ENCODE peak calls at places on chromosomes 11 and 22, in eight cellular contexts. One of them, this sample, is unnamed.

GRCh38 chr11:67022961-67023956 is at the start of gene SYT12:
- DNase-seq in memory B cell: no peak
- DNase-seq in caudate nucleus: no peak
- DNase-seq in M059J: peak; percentile 33
- DNase-seq in erythroblast: no peak
- DNase-seq in stimulated activated CD4-positive, alpha-beta T cell treated with anti-CD3 and anti-CD28 coated beads, Interleukin-4, amount 100 ng/mL, for 48 hours: peak; percentile 13
- DNase-seq in pancreas: peak; percentile 31
- DNase-seq in body of pancreas: peak; percentile 3
- DNase-seq in this sample: no peak

GRCh38 chr11:122852071-122852831 is 14.0 kb downstream of the CRTAM start:
- DNase-seq in M059J: peak; percentile 11
- DNase-seq in body of pancreas: no peak
- DNase-seq in memory B cell: no peak
- DNase-seq in pancreas: no peak
- DNase-seq in stimulated activated CD4-positive, alpha-beta T cell treated with anti-CD3 and anti-CD28 coated beads, Interleukin-4, amount 100 ng/mL, for 48 hours: no peak
- DNase-seq in caudate nucleus: no peak
- DNase-seq in erythroblast: no peak
- DNase-seq in this sample: peak; percentile 50

GRCh38 chr11:88420165-88420781 is 82.7 kb upstream of the CTSC start:
- DNase-seq in erythroblast: no peak
- DNase-seq in body of pancreas: peak; percentile 30
- DNase-seq in stimulated activated CD4-positive, alpha-beta T cell treated with anti-CD3 and anti-CD28 coated beads, Interleukin-4, amount 100 ng/mL, for 48 hours: no peak
- DNase-seq in M059J: no peak
- DNase-seq in pancreas: no peak
- DNase-seq in memory B cell: no peak
- DNase-seq in caudate nucleus: no peak
- DNase-seq in this sample: no peak

GRCh38 chr11:93000511-93001476 is 31.3 kb downstream of the MTNR1B start:
- DNase-seq in M059J: peak; percentile 95
- DNase-seq in caudate nucleus: no peak
- DNase-seq in erythroblast: peak; percentile 24
- DNase-seq in stimulated activated CD4-positive, alpha-beta T cell treated with anti-CD3 and anti-CD28 coated beads, Interleukin-4, amount 100 ng/mL, for 48 hours: no peak
- DNase-seq in memory B cell: no peak
- DNase-seq in body of pancreas: no peak
- DNase-seq in pancreas: no peak
- DNase-seq in this sample: no peak

GRCh38 chr11:3169235-3169951 is 4.3 kb upstream of the OSBPL5 start:
- DNase-seq in M059J: peak; percentile 87
- DNase-seq in erythroblast: peak; percentile 76
- DNase-seq in stimulated activated CD4-positive, alpha-beta T cell treated with anti-CD3 and anti-CD28 coated beads, Interleukin-4, amount 100 ng/mL, for 48 hours: no peak
- DNase-seq in memory B cell: no peak
- DNase-seq in pancreas: peak; percentile 52
- DNase-seq in body of pancreas: peak; percentile 43
- DNase-seq in caudate nucleus: no peak
- DNase-seq in this sample: no peak

GRCh38 chr11:69244286-69244685 is 49.7 kb upstream of the MYEOV start:
- DNase-seq in stimulated activated CD4-positive, alpha-beta T cell treated with anti-CD3 and anti-CD28 coated beads, Interleukin-4, amount 100 ng/mL, for 48 hours: no peak
- DNase-seq in memory B cell: no peak
- DNase-seq in erythroblast: no peak
- DNase-seq in caudate nucleus: no peak
- DNase-seq in body of pancreas: no peak
- DNase-seq in M059J: no peak
- DNase-seq in pancreas: no peak
- DNase-seq in this sample: no peak

GRCh38 chr22:32796865-32797573 is 4.5 kb upstream of the TIMP3 start:
- DNase-seq in pancreas: peak; percentile 63
- DNase-seq in body of pancreas: peak; percentile 69
- DNase-seq in erythroblast: peak; percentile 85
- DNase-seq in memory B cell: no peak
- DNase-seq in stimulated activated CD4-positive, alpha-beta T cell treated with anti-CD3 and anti-CD28 coated beads, Interleukin-4, amount 100 ng/mL, for 48 hours: peak; percentile 50
- DNase-seq in M059J: peak; percentile 56
- DNase-seq in caudate nucleus: peak; percentile 31
- DNase-seq in this sample: peak; percentile 35

GRCh38 chr22:44128961-44129613 is 51.6 kb upstream of the PARVG start:
- DNase-seq in body of pancreas: no peak
- DNase-seq in memory B cell: no peak
- DNase-seq in M059J: no peak
- DNase-seq in pancreas: no peak
- DNase-seq in caudate nucleus: no peak
- DNase-seq in erythroblast: no peak
- DNase-seq in stimulated activated CD4-positive, alpha-beta T cell treated with anti-CD3 and anti-CD28 coated beads, Interleukin-4, amount 100 ng/mL, for 48 hours: no peak
- DNase-seq in this sample: no peak

GRCh38 chr22:36008131-36008530 is 20.5 kb downstream of the RBFOX2 start:
- DNase-seq in caudate nucleus: no peak
- DNase-seq in M059J: no peak
- DNase-seq in stimulated activated CD4-positive, alpha-beta T cell treated with anti-CD3 and anti-CD28 coated beads, Interleukin-4, amount 100 ng/mL, for 48 hours: no peak
- DNase-seq in erythroblast: no peak
- DNase-seq in body of pancreas: no peak
- DNase-seq in pancreas: no peak
- DNase-seq in memory B cell: no peak
- DNase-seq in this sample: no peak

GRCh38 chr22:47318041-47318737 is 555.7 kb downstream of the TBC1D22A start:
- DNase-seq in body of pancreas: no peak
- DNase-seq in memory B cell: no peak
- DNase-seq in pancreas: no peak
- DNase-seq in M059J: no peak
- DNase-seq in erythroblast: no peak
- DNase-seq in caudate nucleus: no peak
- DNase-seq in stimulated activated CD4-positive, alpha-beta T cell treated with anti-CD3 and anti-CD28 coated beads, Interleukin-4, amount 100 ng/mL, for 48 hours: no peak
- DNase-seq in this sample: no peak

GRCh38 chr11:12733091-12733490 is 58.9 kb downstream of the TEAD1 start:
- DNase-seq in memory B cell: no peak
- DNase-seq in body of pancreas: no peak
- DNase-seq in erythroblast: no peak
- DNase-seq in caudate nucleus: no peak
- DNase-seq in pancreas: no peak
- DNase-seq in stimulated activated CD4-positive, alpha-beta T cell treated with anti-CD3 and anti-CD28 coated beads, Interleukin-4, amount 100 ng/mL, for 48 hours: no peak
- DNase-seq in M059J: no peak
- DNase-seq in this sample: no peak

GRCh38 chr11:111359223-111360149 is 19.6 kb downstream of the POU2AF1 start:
- DNase-seq in body of pancreas: no peak
- DNase-seq in pancreas: no peak
- DNase-seq in M059J: peak; percentile 11
- DNase-seq in caudate nucleus: no peak
- DNase-seq in memory B cell: no peak
- DNase-seq in stimulated activated CD4-positive, alpha-beta T cell treated with anti-CD3 and anti-CD28 coated beads, Interleukin-4, amount 100 ng/mL, for 48 hours: no peak
- DNase-seq in erythroblast: no peak
- DNase-seq in this sample: no peak